ENCODE peak calls at places on chromosome 1, in nine cellular contexts. V, R, E, A, C, G, L, I and S are unnamed samples.

GRCh38 chr1:230215049-230215448 is 148.0 kb downstream of the GALNT2 start:
- DNase-seq in V (peak), R (no peak), E (no peak), A (no peak), C (no peak), G (peak), L (no peak), I (peak), S (no peak)

GRCh38 chr1:9529190-9529589 is 10.1 kb upstream of the SLC25A33 start:
- DNase-seq in V (no peak), R (peak), E (no peak), A (no peak), C (no peak), G (no peak), L (no peak), I (no peak), S (no peak)

GRCh38 chr1:52631759-52632331 is 1.1 kb upstream of the SHISAL2A start:
- DNase-seq in V (no peak), R (peak), E (no peak), A (no peak), C (no peak), G (no peak), L (no peak), I (no peak), S (no peak)

GRCh38 chr1:147539122-147539575 is 2.2 kb upstream of the BCL9 start:
- DNase-seq in V (no peak), R (no peak), E (no peak), A (no peak), C (no peak), G (peak), L (no peak), I (no peak), S (peak)

GRCh38 chr1:219271914-219272545 is 98.4 kb downstream of the LYPLAL1 start:
- DNase-seq in V (no peak), R (no peak), E (peak), A (no peak), C (no peak), G (peak), L (no peak), I (no peak), S (no peak)

GRCh38 chr1:97254731-97255463 is 533.3 kb downstream of the PTBP2 start:
- DNase-seq in V (no peak), R (peak), E (no peak), A (no peak), C (no peak), G (no peak), L (no peak), I (no peak), S (no peak)

GRCh38 chr1:36609241-36610027 is 126.7 kb upstream of the CSF3R start:
- DNase-seq in V (peak), R (peak), E (peak), A (peak), C (peak), G (peak), L (no peak), I (no peak), S (peak)

GRCh38 chr1:6962956-6963915 is 178.0 kb downstream of the CAMTA1 start:
- DNase-seq in V (peak), R (no peak), E (no peak), A (peak), C (no peak), G (no peak), L (no peak), I (peak), S (no peak)

GRCh38 chr1:44294588-44295007 is 60.5 kb downstream of the ERI3 start:
- DNase-seq in V (peak), R (peak), E (no peak), A (peak), C (no peak), G (peak), L (no peak), I (no peak), S (no peak)